ENCODE peak calls at places on chromosomes 16 and 17, in eight cellular contexts. One of them, this sample, is unnamed.

GRCh38 chr16:89308391-89309333 is 91.2 kb downstream of the ZNF778 start:
- DNase-seq in K562: peak; percentile 65
- DNase-seq in transverse colon: no peak
- DNase-seq in cardiac muscle cell: no peak
- DNase-seq in IMR-90: no peak
- DNase-seq in heart right ventricle: no peak
- DNase-seq in A549: no peak
- DNase-seq in cardiac fibroblast: no peak
- DNase-seq in this sample: no peak

GRCh38 chr16:23355106-23355670 is 53.1 kb downstream of the SCNN1B start:
- DNase-seq in cardiac muscle cell: no peak
- DNase-seq in transverse colon: no peak
- DNase-seq in K562: no peak
- DNase-seq in cardiac fibroblast: no peak
- DNase-seq in heart right ventricle: no peak
- DNase-seq in A549: no peak
- DNase-seq in IMR-90: no peak
- DNase-seq in this sample: no peak

GRCh38 chr17:82212331-82213250 is at the start of gene CCDC57:
- DNase-seq in K562: peak; percentile 93
- DNase-seq in heart right ventricle: peak; percentile 85
- DNase-seq in A549: peak; percentile 85
- DNase-seq in transverse colon: peak; percentile 83
- DNase-seq in cardiac fibroblast: peak; percentile 79
- DNase-seq in cardiac muscle cell: peak; percentile 89
- DNase-seq in IMR-90: peak; percentile 68
- DNase-seq in this sample: peak; percentile 68

GRCh38 chr16:59993101-59993500 is 1259.0 kb upstream of the GOT2 start:
- DNase-seq in transverse colon: no peak
- DNase-seq in cardiac fibroblast: no peak
- DNase-seq in heart right ventricle: no peak
- DNase-seq in K562: no peak
- DNase-seq in cardiac muscle cell: no peak
- DNase-seq in IMR-90: no peak
- DNase-seq in A549: peak; percentile 51
- DNase-seq in this sample: no peak

GRCh38 chr17:3542410-3543088 is 15.1 kb downstream of the TRPV3 start:
- DNase-seq in A549: no peak
- DNase-seq in transverse colon: no peak
- DNase-seq in heart right ventricle: no peak
- DNase-seq in cardiac muscle cell: no peak
- DNase-seq in cardiac fibroblast: no peak
- DNase-seq in K562: no peak
- DNase-seq in IMR-90: no peak
- DNase-seq in this sample: no peak

GRCh38 chr16:1691276-1691675 is 13.2 kb downstream of the JPT2 start:
- DNase-seq in IMR-90: peak; percentile 59
- DNase-seq in K562: no peak
- DNase-seq in heart right ventricle: no peak
- DNase-seq in A549: peak; percentile 52
- DNase-seq in transverse colon: no peak
- DNase-seq in cardiac fibroblast: peak; percentile 62
- DNase-seq in cardiac muscle cell: peak; percentile 26
- DNase-seq in this sample: peak; percentile 65

GRCh38 chr16:60945225-60945624 is 1091.0 kb downstream of the CDH8 start:
- DNase-seq in K562: peak; percentile 26
- DNase-seq in cardiac muscle cell: no peak
- DNase-seq in IMR-90: no peak
- DNase-seq in transverse colon: no peak
- DNase-seq in heart right ventricle: no peak
- DNase-seq in A549: peak; percentile 1
- DNase-seq in cardiac fibroblast: no peak
- DNase-seq in this sample: peak; percentile 0

GRCh38 chr17:40319651-40320550 is 10.9 kb downstream of the RARA start:
- DNase-seq in IMR-90: no peak
- DNase-seq in A549: no peak
- DNase-seq in K562: no peak
- DNase-seq in heart right ventricle: peak; percentile 54
- DNase-seq in cardiac fibroblast: no peak
- DNase-seq in transverse colon: peak; percentile 75
- DNase-seq in cardiac muscle cell: no peak
- DNase-seq in this sample: peak; percentile 52

GRCh38 chr17:39212200-39212810 is 12.2 kb downstream of the RPL19 start:
- DNase-seq in A549: no peak
- DNase-seq in cardiac fibroblast: no peak
- DNase-seq in transverse colon: no peak
- DNase-seq in K562: no peak
- DNase-seq in IMR-90: no peak
- DNase-seq in heart right ventricle: no peak
- DNase-seq in cardiac muscle cell: no peak
- DNase-seq in this sample: no peak

GRCh38 chr17:39208136-39208535 is 8.1 kb downstream of the RPL19 start:
- DNase-seq in heart right ventricle: no peak
- DNase-seq in transverse colon: no peak
- DNase-seq in A549: no peak
- DNase-seq in cardiac fibroblast: no peak
- DNase-seq in cardiac muscle cell: no peak
- DNase-seq in K562: no peak
- DNase-seq in IMR-90: peak; percentile 53
- DNase-seq in this sample: no peak

GRCh38 chr17:39209317-39210092 is 9.4 kb downstream of the RPL19 start:
- DNase-seq in IMR-90: peak; percentile 69
- DNase-seq in heart right ventricle: peak; percentile 74
- DNase-seq in transverse colon: peak; percentile 70
- DNase-seq in cardiac fibroblast: peak; percentile 46
- DNase-seq in K562: peak; percentile 40
- DNase-seq in A549: no peak
- DNase-seq in cardiac muscle cell: peak; percentile 66
- DNase-seq in this sample: peak; percentile 57

GRCh38 chr17:39208893-39209292 is 8.8 kb downstream of the RPL19 start:
- DNase-seq in cardiac muscle cell: no peak
- DNase-seq in K562: peak; percentile 62
- DNase-seq in cardiac fibroblast: no peak
- DNase-seq in IMR-90: no peak
- DNase-seq in A549: peak; percentile 54
- DNase-seq in heart right ventricle: no peak
- DNase-seq in transverse colon: peak; percentile 71
- DNase-seq in this sample: no peak

DNA sequence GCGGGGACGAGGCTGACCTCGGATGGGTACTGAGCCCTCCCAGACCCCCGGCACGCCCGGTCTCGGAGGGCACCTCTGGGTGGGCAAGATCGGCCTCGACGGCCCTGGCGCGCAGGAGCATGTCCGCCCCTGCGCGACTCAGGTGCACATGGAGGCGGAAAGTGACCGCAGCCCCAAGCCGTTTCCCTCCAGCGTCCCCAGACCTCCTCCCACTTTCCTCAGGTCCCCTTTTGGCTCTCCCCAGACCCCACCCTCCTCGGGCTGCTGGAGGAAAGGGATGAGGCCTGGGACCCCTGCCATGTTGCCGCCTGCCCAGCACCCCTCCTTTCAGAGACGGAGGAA is 10.0 kb downstream of the RPL19 start:
- DNase-seq in cardiac muscle cell: no peak
- DNase-seq in heart right ventricle: no peak
- DNase-seq in IMR-90: no peak
- DNase-seq in transverse colon: no peak
- DNase-seq in cardiac fibroblast: no peak
- DNase-seq in A549: no peak
- DNase-seq in K562: no peak
- DNase-seq in this sample: no peak
- H3K4me3 ChIP-seq in cardiac muscle cell: peak overlapping the region; percentile 24
- H3K4me3 ChIP-seq in heart right ventricle: peak overlapping the region; percentile 14
- H3K4me3 ChIP-seq in IMR-90: peak overlapping the region; percentile 31
- H3K4me3 ChIP-seq in transverse colon: peak overlapping the region; percentile 42
- H3K4me3 ChIP-seq in cardiac fibroblast: peak overlapping the region; percentile 29
- H3K4me3 ChIP-seq in A549: peak overlapping the region; percentile 25
- H3K4me3 ChIP-seq in K562: no peak overlapping the region
- H3K4me3 ChIP-seq in this sample: peak overlapping the region; percentile 10

GRCh38 chr16:8489580-8489979 is 100.7 kb downstream of the TMEM114 start:
- DNase-seq in A549: no peak
- DNase-seq in cardiac muscle cell: no peak
- DNase-seq in IMR-90: no peak
- DNase-seq in cardiac fibroblast: no peak
- DNase-seq in K562: no peak
- DNase-seq in transverse colon: no peak
- DNase-seq in heart right ventricle: no peak
- DNase-seq in this sample: no peak

GRCh38 chr16:8492690-8493089 is 97.6 kb downstream of the TMEM114 start:
- DNase-seq in cardiac fibroblast: no peak
- DNase-seq in transverse colon: no peak
- DNase-seq in cardiac muscle cell: no peak
- DNase-seq in K562: no peak
- DNase-seq in IMR-90: no peak
- DNase-seq in heart right ventricle: no peak
- DNase-seq in A549: no peak
- DNase-seq in this sample: no peak

GRCh38 chr16:8496364-8496763 is 93.9 kb downstream of the TMEM114 start:
- DNase-seq in cardiac muscle cell: no peak
- DNase-seq in A549: no peak
- DNase-seq in IMR-90: no peak
- DNase-seq in transverse colon: no peak
- DNase-seq in cardiac fibroblast: no peak
- DNase-seq in K562: no peak
- DNase-seq in heart right ventricle: no peak
- DNase-seq in this sample: no peak

GRCh38 chr16:8493885-8494487 is 96.3 kb downstream of the TMEM114 start:
- DNase-seq in cardiac fibroblast: no peak
- DNase-seq in cardiac muscle cell: no peak
- DNase-seq in A549: peak; percentile 4
- DNase-seq in IMR-90: no peak
- DNase-seq in transverse colon: no peak
- DNase-seq in K562: no peak
- DNase-seq in heart right ventricle: no peak
- DNase-seq in this sample: no peak
- TF ChIP-seq CTCF in cardiac fibroblast: no peak
- TF ChIP-seq CTCF in cardiac muscle cell: no peak
- TF ChIP-seq CTCF in A549: no peak
- TF ChIP-seq CTCF in IMR-90: no peak
- TF ChIP-seq CTCF in transverse colon: no peak
- TF ChIP-seq CTCF in K562: peak; percentile 9
- TF ChIP-seq CTCF in heart right ventricle: no peak
- TF ChIP-seq CTCF in this sample: no peak

GRCh38 chr17:75831032-75831567 is 13.1 kb downstream of the UNC13D start:
- DNase-seq in transverse colon: peak; percentile 56
- DNase-seq in IMR-90: no peak
- DNase-seq in A549: no peak
- DNase-seq in heart right ventricle: no peak
- DNase-seq in K562: peak; percentile 60
- DNase-seq in cardiac fibroblast: no peak
- DNase-seq in cardiac muscle cell: no peak
- DNase-seq in this sample: no peak

GRCh38 chr17:75830168-75831031 is 13.8 kb downstream of the UNC13D start:
- DNase-seq in transverse colon: peak; percentile 72
- DNase-seq in A549: no peak
- DNase-seq in IMR-90: no peak
- DNase-seq in K562: no peak
- DNase-seq in cardiac fibroblast: no peak
- DNase-seq in cardiac muscle cell: no peak
- DNase-seq in heart right ventricle: no peak
- DNase-seq in this sample: no peak

GRCh38 chr17:75832164-75832651 is 12.0 kb downstream of the UNC13D start:
- DNase-seq in K562: no peak
- DNase-seq in cardiac muscle cell: peak; percentile 82
- DNase-seq in A549: no peak
- DNase-seq in transverse colon: peak; percentile 57
- DNase-seq in heart right ventricle: no peak
- DNase-seq in IMR-90: peak; percentile 85
- DNase-seq in cardiac fibroblast: peak; percentile 77
- DNase-seq in this sample: peak; percentile 91

GRCh38 chr17:75834279-75834920 is 9.8 kb downstream of the UNC13D start:
- DNase-seq in transverse colon: no peak
- DNase-seq in cardiac muscle cell: no peak
- DNase-seq in IMR-90: no peak
- DNase-seq in heart right ventricle: no peak
- DNase-seq in K562: no peak
- DNase-seq in A549: no peak
- DNase-seq in cardiac fibroblast: no peak
- DNase-seq in this sample: no peak

DNA sequence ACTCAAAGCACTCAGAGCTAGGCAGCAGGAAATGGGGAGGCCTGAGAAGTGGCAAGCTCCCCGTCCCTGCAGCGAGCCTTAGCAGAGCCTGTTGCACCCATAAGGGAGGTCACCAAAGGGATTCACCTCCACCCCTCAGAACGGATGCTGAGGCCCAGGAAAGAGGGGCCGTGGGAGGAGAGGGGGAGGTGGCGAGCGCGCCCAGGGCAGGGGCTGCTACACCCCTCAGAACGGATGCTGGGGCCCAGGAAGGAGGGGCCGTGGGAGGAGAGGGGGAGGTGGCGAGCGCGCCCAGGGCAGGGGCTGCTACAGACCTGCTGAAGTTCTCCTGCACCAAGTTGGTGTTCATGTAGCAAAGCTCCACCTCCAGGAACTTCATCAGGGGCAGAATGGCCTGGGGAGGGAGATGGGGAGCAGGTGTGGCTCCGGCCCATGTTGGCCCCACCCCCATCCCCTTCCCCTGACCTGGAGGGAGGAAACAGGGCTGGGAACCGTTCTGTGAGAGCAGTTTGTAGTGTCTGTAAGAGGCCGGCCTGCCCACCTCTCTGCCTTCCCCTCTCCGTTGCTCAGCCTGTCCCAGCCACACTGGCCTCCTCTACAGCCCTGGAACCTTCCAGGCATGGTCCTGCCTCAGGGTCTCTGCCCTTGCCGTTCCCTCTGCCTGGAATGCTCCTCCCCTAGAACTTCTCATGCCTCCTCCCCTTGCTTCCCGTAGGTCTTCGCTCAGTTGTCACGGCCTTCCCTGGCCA is 11.4 kb downstream of the UNC13D start:
- DNase-seq in K562: no peak
- DNase-seq in cardiac fibroblast: no peak
- DNase-seq in transverse colon: no peak
- DNase-seq in cardiac muscle cell: no peak
- DNase-seq in IMR-90: no peak
- DNase-seq in A549: no peak
- DNase-seq in heart right ventricle: no peak
- DNase-seq in this sample: no peak
- H3K4me3 ChIP-seq in K562: no peak overlapping the region
- H3K4me3 ChIP-seq in cardiac fibroblast: no peak overlapping the region
- H3K4me3 ChIP-seq in transverse colon: no peak overlapping the region
- H3K4me3 ChIP-seq in cardiac muscle cell: no peak overlapping the region
- H3K4me3 ChIP-seq in IMR-90: no peak overlapping the region
- H3K4me3 ChIP-seq in A549: no peak overlapping the region
- H3K4me3 ChIP-seq in heart right ventricle: no peak overlapping the region
- H3K4me3 ChIP-seq in this sample: no peak overlapping the region

GRCh38 chr17:44207319-44207718 is 7.6 kb upstream of the ATXN7L3 start:
- DNase-seq in transverse colon: no peak
- DNase-seq in IMR-90: no peak
- DNase-seq in cardiac muscle cell: no peak
- DNase-seq in A549: no peak
- DNase-seq in heart right ventricle: no peak
- DNase-seq in cardiac fibroblast: no peak
- DNase-seq in K562: no peak
- DNase-seq in this sample: no peak

GRCh38 chr17:44204453-44204882 is 4.8 kb upstream of the ATXN7L3 start:
- DNase-seq in A549: no peak
- DNase-seq in transverse colon: no peak
- DNase-seq in IMR-90: peak; percentile 61
- DNase-seq in heart right ventricle: no peak
- DNase-seq in K562: no peak
- DNase-seq in cardiac fibroblast: peak; percentile 63
- DNase-seq in cardiac muscle cell: peak; percentile 61
- DNase-seq in this sample: peak; percentile 82

GRCh38 chr17:44203731-44204452 is 4.2 kb upstream of the ATXN7L3 start:
- DNase-seq in transverse colon: peak; percentile 38
- DNase-seq in A549: peak; percentile 76
- DNase-seq in IMR-90: peak; percentile 31
- DNase-seq in heart right ventricle: no peak
- DNase-seq in K562: peak; percentile 43
- DNase-seq in cardiac fibroblast: peak; percentile 71
- DNase-seq in cardiac muscle cell: peak; percentile 75
- DNase-seq in this sample: peak; percentile 66

GRCh38 chr17:44206825-44207155 is 7.1 kb upstream of the ATXN7L3 start:
- DNase-seq in heart right ventricle: no peak
- DNase-seq in A549: no peak
- DNase-seq in transverse colon: no peak
- DNase-seq in cardiac fibroblast: no peak
- DNase-seq in K562: no peak
- DNase-seq in IMR-90: no peak
- DNase-seq in cardiac muscle cell: no peak
- DNase-seq in this sample: no peak

GRCh38 chr17:44205962-44206824 is 6.5 kb upstream of the ATXN7L3 start:
- DNase-seq in IMR-90: no peak
- DNase-seq in K562: no peak
- DNase-seq in heart right ventricle: no peak
- DNase-seq in A549: peak; percentile 51
- DNase-seq in cardiac muscle cell: no peak
- DNase-seq in cardiac fibroblast: no peak
- DNase-seq in transverse colon: no peak
- DNase-seq in this sample: no peak
- TF ChIP-seq CTCF in IMR-90: peak; percentile 28
- TF ChIP-seq CTCF in K562: peak; percentile 28
- TF ChIP-seq CTCF in heart right ventricle: peak; percentile 12
- TF ChIP-seq CTCF in A549: no peak
- TF ChIP-seq CTCF in cardiac muscle cell: no peak
- TF ChIP-seq CTCF in cardiac fibroblast: peak; percentile 23
- TF ChIP-seq CTCF in transverse colon: no peak
- TF ChIP-seq CTCF in this sample: peak; percentile 19

This sample was measured in fibroblast of mammary gland.